ENCODE peak calls at places on chromosomes 4 and X, in seven cellular contexts. J is HCT116, D is breast epithelium, G is GM23338, K is spleen, V is GM12878, L is sigmoid colon. Q is an unnamed sample.

GRCh38 chr4:54318904-54319303 is 89.8 kb downstream of the PDGFRA start:
- DNase-seq in J (peak; percentile 21), L (no peak), G (peak; percentile 84), D (no peak), K (no peak), V (no peak), Q (peak; percentile 18)

GRCh38 chr4:99645638-99646037 is 12.0 kb downstream of the C4orf54 start:
- DNase-seq in G (no peak), K (no peak), J (no peak), V (no peak), L (no peak), D (no peak), Q (no peak)

GRCh38 chr4:2085496-2085901 is 26.4 kb downstream of the NAT8L start:
- DNase-seq in J (no peak), G (no peak), D (peak; percentile 28), K (peak; percentile 32), L (peak; percentile 54), V (no peak), Q (no peak)

GRCh38 chrX:145190801-145191389 is 56.4 kb upstream of the SPANXN1 start:
- DNase-seq in L (no peak), K (no peak), G (peak; percentile 1), D (no peak), J (no peak), V (no peak), Q (no peak)

GRCh38 chr4:43133566-43133965 is 241.1 kb downstream of the GRXCR1 start:
- DNase-seq in G (no peak), L (no peak), J (no peak), K (no peak), V (no peak), D (no peak), Q (no peak)

GRCh38 chr4:86220137-86220536 is 139.7 kb downstream of the MAPK10 start:
- DNase-seq in K (no peak), L (no peak), G (no peak), J (no peak), V (no peak), D (no peak), Q (no peak)

GRCh38 chrX:41779058-41779564 is 55.1 kb downstream of the GPR82 start:
- DNase-seq in D (no peak), G (no peak), V (no peak), J (peak; percentile 47), K (no peak), L (no peak), Q (peak; percentile 65)

GRCh38 chrX:40260123-40260751 is 162.5 kb upstream of the BCOR start:
- DNase-seq in J (no peak), L (no peak), G (no peak), V (no peak), D (no peak), K (peak; percentile 67), Q (no peak)

GRCh38 chr4:82367438-82368097 is 6.2 kb downstream of the HNRNPD start:
- DNase-seq in G (no peak), J (no peak), D (no peak), L (no peak), K (no peak), V (no peak), Q (no peak)

GRCh38 chr4:54169176-54169575 is 59.9 kb upstream of the PDGFRA start:
- DNase-seq in D (no peak), K (no peak), L (no peak), V (no peak), J (no peak), G (no peak), Q (no peak)

GRCh38 chr4:186722856-186723206 is 825 bp downstream of the FAT1 start:
- DNase-seq in D (no peak), J (no peak), K (no peak), G (no peak), V (no peak), L (no peak), Q (no peak)
- TF ChIP-seq POLR2AphosphoS5 in D (no peak), J (no peak), K (no peak), G (no peak), V (no peak), L (no peak), Q (no peak)

GRCh38 chrX:27619975-27620374 is 29.8 kb downstream of the DCAF8L2 start:
- DNase-seq in K (no peak), D (no peak), J (no peak), L (no peak), V (no peak), G (peak; percentile 21), Q (no peak)
- TF ChIP-seq CTCF in K (no peak), D (no peak), J (peak; percentile 10), L (no peak), V (peak; percentile 36), G (no peak), Q (peak; percentile 46)

DNA sequence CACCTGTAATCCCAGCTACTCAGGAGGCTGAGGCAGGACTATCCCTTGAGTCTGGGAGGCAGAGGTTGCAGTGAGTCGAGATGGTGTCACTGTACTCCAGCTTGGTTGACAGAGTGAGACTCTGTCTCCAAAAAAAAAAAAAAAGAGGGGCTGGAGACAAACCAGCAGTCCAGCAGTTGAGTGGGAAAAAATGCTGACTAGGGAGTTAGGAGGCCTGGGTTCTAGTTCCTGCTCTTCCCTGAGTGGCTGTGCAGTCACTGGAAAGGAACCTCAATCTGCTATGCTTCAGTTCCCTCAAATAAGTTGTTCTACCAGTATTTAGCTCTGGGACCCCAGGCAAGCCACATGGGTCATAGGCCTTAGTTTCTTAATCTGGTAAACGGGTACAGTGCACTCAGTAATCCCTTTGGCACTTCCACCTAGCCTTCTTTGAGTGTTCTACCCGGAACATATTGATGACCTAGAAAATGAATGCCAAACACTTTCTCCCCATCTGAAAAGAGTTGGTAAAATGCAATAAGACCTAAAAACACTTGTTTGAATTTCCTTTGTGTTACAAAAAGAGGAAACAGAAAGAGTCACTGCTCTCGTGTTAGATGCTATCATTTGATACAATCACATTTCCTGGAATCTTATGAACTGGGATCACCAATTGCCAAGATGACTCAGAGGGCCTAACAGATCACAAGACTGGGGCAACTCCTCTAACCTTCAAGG is 99.3 kb upstream of the EGFL6 start:
- DNase-seq in J (no peak), K (no peak), V (no peak), G (no peak), L (no peak), D (no peak), Q (no peak)
- H3K27ac ChIP-seq in J (no peak overlapping the region), K (no peak overlapping the region), V (no peak overlapping the region), G (no peak overlapping the region), L (no peak overlapping the region), D (no peak overlapping the region), Q (no peak overlapping the region)

DNA sequence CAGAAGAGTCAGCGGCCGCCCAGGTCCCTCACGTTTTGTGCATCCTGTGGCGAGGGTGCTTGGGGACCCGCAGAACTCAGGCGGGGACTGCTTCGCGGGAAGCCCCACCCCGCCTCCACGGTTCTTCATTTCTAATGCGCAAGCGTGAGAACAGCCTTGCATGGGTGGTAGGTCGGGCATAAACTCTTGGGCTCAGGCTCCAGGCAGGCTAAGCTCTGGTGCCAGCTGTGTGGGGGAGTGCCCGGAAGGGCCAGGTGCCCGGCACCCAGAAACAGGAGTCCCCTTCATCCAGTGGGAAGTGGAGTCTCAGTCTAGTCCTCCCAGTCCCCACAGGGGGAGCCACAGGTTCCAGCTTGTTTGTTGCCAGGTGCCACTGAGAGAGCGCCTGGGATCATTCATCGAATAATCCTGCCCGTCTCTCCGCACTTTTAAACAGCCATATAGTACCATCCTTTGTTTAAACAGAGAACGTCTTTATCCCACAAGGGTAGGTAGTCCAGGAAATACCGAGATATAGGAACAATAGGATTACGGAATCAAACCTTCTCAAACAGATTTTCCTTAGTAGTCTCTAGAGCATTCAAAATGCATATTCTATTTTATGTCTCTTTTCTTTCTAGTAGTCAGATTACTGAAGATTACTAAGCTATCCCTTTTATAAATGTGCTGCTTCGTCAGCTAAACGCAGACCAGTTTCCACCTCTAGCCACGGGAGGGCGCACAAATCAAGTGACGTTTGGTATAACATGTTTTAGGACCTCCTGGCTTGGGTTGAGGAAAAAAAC is 12.7 kb upstream of the RBBP7 start:
- DNase-seq in D (peak; percentile 53), G (peak; percentile 78), V (peak; percentile 37), L (peak; percentile 79), K (peak; percentile 87), J (peak; percentile 37), Q (no peak)
- TF ChIP-seq POLR2AphosphoS5 in D (no peak), G (no peak), V (no peak), L (no peak), K (peak; percentile 54), J (no peak), Q (no peak)

DNA sequence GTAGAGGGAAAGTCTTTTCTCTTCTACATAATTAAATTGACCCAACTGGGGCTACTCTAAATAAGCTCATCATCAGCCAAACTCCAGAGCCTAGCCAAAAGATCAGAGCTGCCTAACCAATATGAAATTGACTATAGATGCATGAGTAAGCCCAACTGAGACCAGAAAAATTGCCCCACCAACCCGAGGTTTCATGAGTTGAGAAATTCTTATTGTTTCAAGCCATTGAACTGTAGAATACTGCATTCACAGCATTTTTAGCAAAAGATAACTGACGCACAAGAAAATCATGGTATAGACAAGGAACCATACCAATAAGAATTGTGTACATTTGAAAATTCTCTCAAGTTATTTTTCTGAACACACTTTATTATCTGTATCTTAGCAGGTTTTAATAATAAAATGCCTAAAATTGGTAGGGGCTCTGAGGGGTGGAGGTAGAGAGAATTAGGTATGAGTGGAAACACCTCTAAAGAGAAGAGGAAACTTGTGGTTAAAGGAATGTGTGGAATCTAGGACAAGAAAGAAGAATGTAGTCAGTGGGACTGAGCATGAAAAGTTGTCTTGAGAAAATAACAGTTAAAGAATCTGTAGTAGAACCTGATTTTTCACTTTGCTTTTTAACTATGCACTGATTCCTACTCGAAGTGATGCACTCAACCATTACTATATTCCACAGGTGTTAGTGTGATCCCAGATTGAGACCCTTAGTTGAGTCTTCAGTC is 200.9 kb upstream of the PPP1R2C start:
- DNase-seq in D (no peak), L (no peak), J (no peak), V (no peak), G (peak; percentile 4), K (no peak), Q (no peak)
- TF ChIP-seq CTCF in D (no peak), L (no peak), J (no peak), V (no peak), G (no peak), K (no peak), Q (no peak)

DNA sequence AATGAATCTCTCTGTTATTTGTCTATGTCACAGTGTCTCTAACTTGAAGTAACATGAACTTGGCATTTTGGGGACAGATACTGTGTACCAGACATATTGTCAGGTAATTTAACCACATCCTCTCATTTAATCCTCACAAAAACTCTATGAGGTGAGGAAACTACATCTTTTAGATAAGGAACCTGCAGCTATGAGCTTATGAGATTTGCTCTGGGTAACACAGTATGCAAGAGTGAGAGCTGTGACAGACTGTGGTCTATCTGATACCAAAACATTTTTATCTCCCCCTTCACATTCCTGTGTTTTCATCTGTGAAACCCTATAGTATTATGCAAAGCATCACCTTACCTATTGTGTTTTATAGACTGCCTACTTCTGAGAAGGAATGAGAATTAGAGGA is 58.4 kb upstream of the HS3ST1 start:
- DNase-seq in D (no peak), K (no peak), J (no peak), L (no peak), V (no peak), G (no peak), Q (no peak)
- H3K27ac ChIP-seq in D (no peak overlapping the region), K (no peak overlapping the region), J (no peak overlapping the region), L (no peak overlapping the region), V (no peak overlapping the region), G (no peak overlapping the region), Q (no peak overlapping the region)

GRCh38 chr4:166657261-166657660 is 577.0 kb downstream of the SPOCK3 start:
- DNase-seq in D (no peak), V (no peak), J (no peak), L (no peak), K (no peak), G (no peak), Q (no peak)
- TF ChIP-seq POLR2AphosphoS5 in D (no peak), V (no peak), J (no peak), L (no peak), K (no peak), G (no peak), Q (no peak)